ENCODE peak calls at places on chromosomes 2 and 18, in six cellular contexts. S is SK-N-SH, R is GM12878, C is GM12891, P is H1, H is K562. N is an unnamed sample.

GRCh38 chr2:71923887-71924533 is 223.7 kb downstream of the CYP26B1 start:
- DNase-seq in H (peak; percentile 72), R (peak; percentile 2), C (peak; percentile 59), S (peak; percentile 73), P (peak; percentile 72), N (no peak)

GRCh38 chr2:5868891-5869400 is 176.8 kb downstream of the SOX11 start:
- DNase-seq in R (no peak), H (no peak), S (no peak), C (no peak), P (no peak), N (no peak)

GRCh38 chr2:12705742-12706141 is 11.0 kb upstream of the TRIB2 start:
- DNase-seq in C (no peak), S (no peak), P (no peak), H (peak; percentile 77), R (no peak), N (no peak)

GRCh38 chr2:232960862-232961261 is 52.2 kb downstream of the NGEF start:
- DNase-seq in P (no peak), R (no peak), H (no peak), C (no peak), S (no peak), N (no peak)

GRCh38 chr2:187390891-187391290 is 57.2 kb downstream of the CALCRL start:
- DNase-seq in R (no peak), P (no peak), S (no peak), H (no peak), C (no peak), N (no peak)

GRCh38 chr2:200814917-200815316 is 3.2 kb downstream of the BZW1 start:
- DNase-seq in C (no peak), R (no peak), H (no peak), S (no peak), P (no peak), N (no peak)

GRCh38 chr2:108316881-108317258 is 28.2 kb downstream of the SULT1C2 start:
- DNase-seq in H (no peak), C (no peak), R (no peak), P (no peak), S (no peak), N (no peak)

GRCh38 chr2:10428355-10428754 is 19.8 kb downstream of the ODC1 start:
- DNase-seq in C (no peak), S (peak; percentile 36), R (no peak), P (no peak), H (no peak), N (no peak)

GRCh38 chr2:185787530-185788145 is 49.0 kb downstream of the FSIP2 start:
- DNase-seq in S (no peak), P (no peak), R (no peak), C (no peak), H (no peak), N (no peak)

GRCh38 chr2:6810961-6811360 is 54.7 kb downstream of the CMPK2 start:
- DNase-seq in C (no peak), R (no peak), H (no peak), S (no peak), P (no peak), N (no peak)

GRCh38 chr2:128260239-128261138 is 58.2 kb downstream of the HS6ST1 start:
- DNase-seq in P (peak; percentile 58), S (peak; percentile 25), R (no peak), H (no peak), C (no peak), N (no peak)

GRCh38 chr2:20706786-20707185 is 39.8 kb downstream of the GDF7 start:
- DNase-seq in C (no peak), P (no peak), R (no peak), S (no peak), H (no peak), N (no peak)

GRCh38 chr2:234368861-234369261 is 128.0 kb downstream of the ARL4C start:
- DNase-seq in R (no peak), C (no peak), H (peak; percentile 5), S (no peak), P (no peak), N (no peak)

GRCh38 chr2:172198908-172199307 is 96.2 kb upstream of the DLX2 start:
- DNase-seq in H (no peak), R (no peak), C (no peak), P (no peak), S (no peak), N (no peak)

GRCh38 chr2:56539618-56540017 is 355.8 kb downstream of the CCDC85A start:
- DNase-seq in H (no peak), C (no peak), P (no peak), R (no peak), S (no peak), N (no peak)

GRCh38 chr2:190763901-190764514 is 115.1 kb downstream of the NAB1 start:
- DNase-seq in H (peak; percentile 22), R (no peak), S (no peak), C (no peak), P (no peak), N (no peak)

GRCh38 chr2:529425-529824 is 147.8 kb downstream of the TMEM18 start:
- DNase-seq in P (no peak), H (peak; percentile 37), S (peak; percentile 85), C (no peak), R (no peak), N (no peak)

GRCh38 chr2:10680957-10681356 is 8.8 kb downstream of the NOL10 start:
- DNase-seq in P (no peak), C (no peak), H (no peak), S (no peak), R (no peak), N (no peak)

GRCh38 chr2:201129044-201129505 is 13.1 kb downstream of the CFLAR start:
- DNase-seq in P (no peak), S (no peak), C (no peak), H (no peak), R (no peak), N (no peak)

GRCh38 chr18:75923169-75923568 is 495.7 kb upstream of the SMIM21 start:
- DNase-seq in S (no peak), R (no peak), C (no peak), H (no peak), P (no peak), N (no peak)

GRCh38 chr2:232731470-232731869 is 34.3 kb downstream of the GIGYF2 start:
- DNase-seq in R (no peak), S (no peak), H (no peak), P (no peak), C (no peak), N (no peak)

GRCh38 chr2:79085382-79085781 is 2.4 kb downstream of the REG1B start:
- DNase-seq in R (no peak), C (no peak), H (no peak), P (no peak), S (no peak), N (no peak)

GRCh38 chr2:187527262-187527661 is 27.0 kb downstream of the TFPI start:
- DNase-seq in P (no peak), R (no peak), C (no peak), S (no peak), H (no peak), N (no peak)

GRCh38 chr2:225399509-225399908 is at the start of gene NYAP2:
- DNase-seq in H (no peak), C (no peak), R (no peak), P (no peak), S (peak; percentile 36), N (no peak)

DNA sequence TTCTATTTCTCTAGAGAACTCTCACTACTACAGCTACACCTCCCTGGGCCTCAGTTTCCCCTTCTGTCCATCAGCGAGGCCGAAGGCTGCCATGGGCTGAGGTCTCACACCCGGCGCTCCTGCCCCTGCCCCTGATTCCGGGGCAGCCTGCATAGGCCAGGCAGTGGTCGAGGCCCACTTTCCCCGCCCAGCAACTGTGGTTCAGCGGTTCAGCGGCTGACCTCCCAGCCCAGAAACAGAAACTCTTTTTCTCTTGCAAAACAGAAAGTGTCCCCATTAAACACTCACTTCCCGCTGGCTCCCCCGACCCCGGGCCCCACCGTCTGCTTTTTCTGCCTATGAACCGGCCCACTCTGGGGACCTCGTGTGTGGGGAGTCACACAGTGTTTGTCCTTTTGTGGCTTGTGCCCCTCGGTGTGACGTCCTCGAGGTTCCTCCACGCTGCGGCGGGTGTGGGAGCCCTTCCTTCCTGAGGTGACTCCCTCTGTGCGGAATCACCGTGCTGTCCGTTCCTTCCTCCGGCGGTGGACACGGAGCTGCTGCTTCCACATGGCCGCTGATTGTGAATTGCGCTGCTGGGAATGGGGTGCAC is 16.0 kb downstream of the PDCD1 start:
- DNase-seq in P (no peak), R (no peak), C (peak; percentile 70), H (no peak), S (peak; percentile 28), N (peak; percentile 70)
- TF ChIP-seq TAF1 in P (no peak), R (no peak), C (no peak), H (no peak), S (no peak), N (no peak)

DNA sequence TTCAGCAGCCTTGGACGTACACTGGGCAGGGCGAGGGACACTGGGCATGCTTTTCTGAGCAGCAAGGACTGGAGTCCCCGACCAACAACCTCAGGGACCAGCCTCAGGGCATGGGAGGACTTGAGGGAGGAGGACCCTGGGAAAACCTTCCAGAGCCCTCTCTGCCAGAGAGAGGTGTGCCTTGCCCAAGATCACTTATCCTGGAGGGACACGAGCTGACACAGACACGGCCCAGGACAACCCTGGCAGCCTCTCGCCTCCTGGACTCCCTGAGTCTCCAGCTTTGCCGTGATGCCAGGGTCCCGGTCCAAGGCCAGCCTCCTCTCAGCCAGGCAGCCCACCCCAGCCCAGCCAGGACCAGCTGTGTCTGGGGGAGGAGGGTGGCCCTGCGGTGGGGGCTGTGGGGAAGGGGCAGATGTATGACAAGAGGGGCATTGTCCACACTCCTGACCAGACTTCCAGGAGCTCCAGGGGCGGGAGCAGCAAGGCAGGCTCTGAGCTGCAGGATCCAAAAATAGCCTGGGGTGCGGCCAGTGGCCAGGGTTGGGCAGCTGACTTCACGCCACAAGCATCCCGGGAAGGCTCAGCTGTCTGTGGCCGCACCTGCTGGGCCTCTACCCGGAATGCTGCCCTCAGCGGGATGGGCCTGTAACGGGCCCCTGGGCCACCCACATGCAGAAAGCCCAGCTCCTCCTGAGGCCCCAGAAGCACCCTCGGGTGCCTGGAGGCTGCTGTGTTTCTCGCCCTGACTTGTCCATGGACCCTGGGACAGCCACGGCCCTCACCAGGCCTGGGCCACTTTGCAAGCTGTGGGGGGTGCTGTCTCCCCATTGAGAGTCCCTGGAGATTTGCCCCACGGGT is 65.5 kb upstream of the GPC1 start:
- DNase-seq in H (no peak), S (no peak), R (no peak), P (peak; percentile 10), C (no peak), N (no peak)
- TF ChIP-seq POLR2AphosphoS5 in H (no peak), S (no peak), R (no peak), P (no peak), C (no peak), N (no peak)

GRCh38 chr18:78903436-78904178 is 76.0 kb upstream of the SALL3 start:
- DNase-seq in S (no peak), H (no peak), C (no peak), P (no peak), R (no peak), N (no peak)
- TF ChIP-seq TAF1 in S (no peak), H (no peak), C (no peak), P (no peak), R (no peak), N (no peak)

GRCh38 chr2:37776487-37776886 is 105.0 kb upstream of the CDC42EP3 start:
- DNase-seq in P (peak; percentile 7), C (no peak), H (no peak), R (no peak), S (no peak), N (no peak)

GRCh38 chr2:37775908-37776250 is 104.4 kb upstream of the CDC42EP3 start:
- DNase-seq in S (no peak), P (no peak), C (no peak), H (no peak), R (no peak), N (no peak)

GRCh38 chr2:37771600-37772088 is 100.2 kb upstream of the CDC42EP3 start:
- DNase-seq in R (no peak), H (no peak), C (no peak), P (no peak), S (no peak), N (no peak)

GRCh38 chr2:37773354-37773753 is 101.9 kb upstream of the CDC42EP3 start:
- DNase-seq in R (no peak), P (no peak), C (no peak), S (no peak), H (no peak), N (no peak)

GRCh38 chr2:37774976-37775907 is 103.8 kb upstream of the CDC42EP3 start:
- DNase-seq in H (no peak), S (no peak), P (no peak), R (no peak), C (no peak), N (no peak)
- TF ChIP-seq POLR2AphosphoS5 in H (no peak), S (no peak), P (no peak), R (no peak), C (no peak), N (no peak)